ENCODE peak calls at places on chromosomes 7 and 10, in nine cellular contexts. T, L, Y, B, E, O, X, F and Z are unnamed samples.

GRCh38 chr10:63712717-63713115 is 191.5 kb downstream of the REEP3 start:
- DNase-seq in Y (no peak), F (no peak), E (no peak), T (no peak), O (no peak), X (no peak), B (no peak), L (no peak), Z (peak)

GRCh38 chr10:120691623-120692022 is 159.5 kb upstream of the WDR11 start:
- DNase-seq in T (no peak), B (no peak), L (no peak), X (no peak), F (no peak), Y (no peak), E (no peak), O (no peak), Z (no peak)

GRCh38 chr10:115082521-115082920 is 10.6 kb upstream of the ATRNL1 start:
- DNase-seq in Y (no peak), E (no peak), T (no peak), B (no peak), X (no peak), O (no peak), F (peak), L (no peak), Z (no peak)

GRCh38 chr7:75623390-75624133 is 115.2 kb downstream of the HIP1 start:
- DNase-seq in O (no peak), L (no peak), B (peak), X (no peak), E (peak), T (peak), F (no peak), Y (no peak), Z (peak)

GRCh38 chr10:110498982-110499795 is 1.5 kb downstream of the DUSP5 start:
- DNase-seq in F (peak), X (no peak), E (peak), B (no peak), L (peak), Y (peak), T (no peak), O (no peak), Z (peak)

GRCh38 chr10:89062861-89063260 is 72.3 kb downstream of the FAS start:
- DNase-seq in Y (no peak), T (no peak), O (no peak), X (peak), B (no peak), L (no peak), E (peak), F (peak), Z (no peak)

GRCh38 chr7:159013825-159014289 is 130.8 kb downstream of the VIPR2 start:
- DNase-seq in X (no peak), F (no peak), O (no peak), B (no peak), L (no peak), E (no peak), Y (no peak), T (no peak), Z (no peak)

GRCh38 chr7:2986561-2986960 is 57.1 kb downstream of the CARD11 start:
- DNase-seq in F (no peak), E (no peak), T (no peak), X (no peak), O (no peak), L (no peak), Y (no peak), B (no peak), Z (no peak)

GRCh38 chr7:139453673-139454321 is 29.7 kb downstream of the KLRG2 start:
- DNase-seq in O (no peak), L (no peak), T (no peak), Y (no peak), B (no peak), F (no peak), E (no peak), X (no peak), Z (no peak)

GRCh38 chr7:15199482-15199881 is 296.9 kb upstream of the DGKB start:
- DNase-seq in F (peak), X (no peak), T (peak), L (no peak), E (no peak), O (no peak), Y (no peak), B (no peak), Z (no peak)

GRCh38 chr10:13365168-13365687 is 17.1 kb upstream of the SEPHS1 start:
- DNase-seq in B (no peak), E (no peak), O (no peak), L (no peak), X (no peak), F (no peak), T (no peak), Y (no peak), Z (no peak)

GRCh38 chr7:5690931-5691461 is 90.5 kb downstream of the RNF216 start:
- DNase-seq in L (no peak), B (peak), F (no peak), E (peak), T (no peak), X (peak), Y (no peak), O (no peak), Z (no peak)

GRCh38 chr10:122112021-122112616 is 123.2 kb downstream of the TACC2 start:
- DNase-seq in F (peak), O (peak), X (no peak), L (no peak), E (no peak), Y (peak), B (no peak), T (no peak), Z (no peak)

GRCh38 chr7:151802469-151802846 is 74.5 kb downstream of the PRKAG2 start:
- DNase-seq in O (no peak), F (no peak), B (no peak), X (no peak), E (no peak), Y (no peak), T (no peak), L (no peak), Z (no peak)

GRCh38 chr7:155233703-155234492 is 63.8 kb upstream of the INSIG1 start:
- DNase-seq in O (no peak), Y (no peak), B (no peak), L (no peak), E (no peak), T (peak), F (peak), X (no peak), Z (no peak)

GRCh38 chr10:78619244-78619851 is 449.4 kb upstream of the ZMIZ1 start:
- DNase-seq in O (no peak), L (no peak), T (no peak), Y (no peak), X (no peak), F (no peak), B (no peak), E (no peak), Z (no peak)

GRCh38 chr10:97903128-97904025 is 53.7 kb downstream of the GOLGA7B start:
- DNase-seq in T (no peak), F (no peak), L (no peak), O (no peak), X (no peak), E (no peak), Y (no peak), B (no peak), Z (peak)

GRCh38 chr10:111890046-111890445 is 293.5 kb downstream of the GPAM start:
- DNase-seq in L (no peak), B (no peak), Y (no peak), X (no peak), F (no peak), T (no peak), O (no peak), E (no peak), Z (no peak)

GRCh38 chr7:42207420-42207819 is 29.6 kb downstream of the GLI3 start:
- DNase-seq in Y (no peak), T (no peak), B (no peak), X (no peak), L (no peak), E (no peak), O (no peak), F (no peak), Z (no peak)